ENCODE peak calls at places on chromosomes 1 and 21, in ten cellular contexts. E is heart left ventricle; C is sigmoid colon; G is CD8-positive, alpha-beta T cell; Q is PC-3; K is brain microvascular endothelial cell; F is CD4-positive, CD25-positive, alpha-beta regulatory T cell; I is SJSA1; J is fibroblast of lung; B is lower lobe of right lung. H is an unnamed sample. For H3K36me3 and H3K27me3, the result is how much of the 10 kb centered on the place peaks cover.

GRCh38 chr1:173255214-173255813 is 48.2 kb upstream of the TNFSF4 start:
- DNase-seq in E (no peak), C (no peak), G (no peak), Q (peak), K (peak), F (no peak), I (peak), J (peak), B (no peak), H (peak)

GRCh38 chr1:232577809-232578208 is 52.1 kb downstream of the SIPA1L2 start:
- DNase-seq in E (no peak), C (no peak), G (no peak), Q (no peak), K (no peak), F (no peak), I (no peak), J (no peak), B (no peak), H (no peak)

GRCh38 chr1:19208710-19209438 is 1.2 kb downstream of the UBR4 start:
- DNase-seq in E (no peak), C (no peak), G (no peak), Q (peak), K (no peak), F (peak), I (peak), J (peak), B (no peak), H (no peak)

GRCh38 chr1:167502192-167502551 is 16.2 kb downstream of the CD247 start:
- DNase-seq in E (no peak), C (no peak), G (no peak), Q (no peak), K (no peak), F (no peak), I (no peak), J (no peak), B (no peak), H (no peak)

GRCh38 chr1:223031690-223032601 is 111.1 kb downstream of the TLR5 start:
- DNase-seq in E (peak), C (peak), G (no peak), Q (peak), K (no peak), F (no peak), I (no peak), J (peak), B (no peak), H (peak)

GRCh38 chr1:165755393-165756010 is 13.2 kb downstream of the TMCO1 start:
- DNase-seq in E (no peak), C (no peak), G (no peak), Q (no peak), K (no peak), F (no peak), I (no peak), J (no peak), B (no peak), H (no peak)

GRCh38 chr1:110667766-110668165 is 7.0 kb downstream of the KCNA3 start:
- DNase-seq in E (no peak), C (no peak), G (no peak), Q (no peak), K (no peak), F (no peak), I (no peak), J (no peak), B (no peak), H (no peak)

GRCh38 chr21:37220433-37220980 is 46.6 kb downstream of the VPS26C start:
- DNase-seq in E (no peak), C (peak), G (peak), Q (no peak), K (peak), F (peak), I (no peak), J (peak), B (no peak), H (no peak)

GRCh38 chr1:74399249-74399648 is 113.2 kb downstream of the LRRC53 start:
- DNase-seq in E (no peak), C (no peak), G (no peak), Q (no peak), K (no peak), F (no peak), I (no peak), J (no peak), B (no peak), H (no peak)

GRCh38 chr1:6130596-6130995 is 49.5 kb downstream of the CHD5 start:
- DNase-seq in E (no peak), C (peak), G (no peak), Q (no peak), K (no peak), F (no peak), I (no peak), J (no peak), B (peak), H (no peak)

GRCh38 chr1:162674018-162674608 is 41.8 kb downstream of the DDR2 start:
- DNase-seq in E (no peak), C (no peak), G (no peak), Q (peak), K (no peak), F (no peak), I (peak), J (peak), B (no peak), H (no peak)

GRCh38 chr1:117077267-117077666 is 17.1 kb downstream of the TTF2 start:
- DNase-seq in E (no peak), C (no peak), G (peak), Q (peak), K (peak), F (no peak), I (peak), J (peak), B (no peak), H (peak)

GRCh38 chr1:233261206-233261605 is 34.3 kb downstream of the PCNX2 start:
- DNase-seq in E (no peak), C (no peak), G (no peak), Q (peak), K (no peak), F (no peak), I (no peak), J (no peak), B (no peak), H (no peak)

GRCh38 chr1:180424848-180425457 is 77.4 kb downstream of the ACBD6 start:
- DNase-seq in E (no peak), C (no peak), G (no peak), Q (no peak), K (no peak), F (no peak), I (no peak), J (no peak), B (no peak), H (no peak)

GRCh38 chr1:205147191-205147590 is 25.4 kb upstream of the RBBP5 start:
- DNase-seq in E (no peak), C (no peak), G (no peak), Q (peak), K (peak), F (no peak), I (peak), J (peak), B (no peak), H (peak)

GRCh38 chr1:174116042-174116441 is 43.3 kb upstream of the RABGAP1L start:
- DNase-seq in E (no peak), C (no peak), G (no peak), Q (peak), K (no peak), F (no peak), I (no peak), J (peak), B (no peak), H (no peak)

GRCh38 chr1:201267481-201268229 is 15.7 kb upstream of the PKP1 start:
- DNase-seq in E (peak), C (peak), G (no peak), Q (peak), K (peak), F (no peak), I (peak), J (peak), B (no peak), H (no peak)

GRCh38 chr21:31293986-31294385 is 50.1 kb downstream of the TIAM1 start:
- DNase-seq in E (no peak), C (no peak), G (no peak), Q (peak), K (peak), F (no peak), I (peak), J (peak), B (no peak), H (peak)

GRCh38 chr1:156104065-156104810 is 10.3 kb upstream of the LMNA start:
- DNase-seq in E (peak), C (peak), G (peak), Q (peak), K (peak), F (peak), I (peak), J (peak), B (peak), H (peak)

GRCh38 chr1:206903687-206904086 is 6.4 kb downstream of the IL24 start:
- DNase-seq in E (no peak), C (no peak), G (no peak), Q (no peak), K (no peak), F (no peak), I (no peak), J (no peak), B (no peak), H (no peak)

GRCh38 chr1:15279576-15280230 is 32.7 kb downstream of the FHAD1 start:
- DNase-seq in E (no peak), C (no peak), G (no peak), Q (no peak), K (no peak), F (no peak), I (no peak), J (peak), B (no peak), H (no peak)

GRCh38 chr1:151613275-151613867 is 1.5 kb downstream of the SNX27 start:
- DNase-seq in E (no peak), C (peak), G (no peak), Q (no peak), K (no peak), F (no peak), I (no peak), J (no peak), B (no peak), H (no peak)

GRCh38 chr1:213989071-213989739 is 1.4 kb downstream of the PROX1 start:
- DNase-seq in E (peak), C (no peak), G (no peak), Q (no peak), K (no peak), F (no peak), I (no peak), J (no peak), B (no peak), H (no peak)

GRCh38 chr1:119739150-119739549 is 27.4 kb downstream of the PHGDH start:
- DNase-seq in E (no peak), C (no peak), G (no peak), Q (no peak), K (no peak), F (no peak), I (no peak), J (no peak), B (no peak), H (no peak)

GRCh38 chr1:184153731-184154130 is 102.2 kb downstream of the TSEN15 start:
- DNase-seq in E (no peak), C (no peak), G (no peak), Q (no peak), K (no peak), F (no peak), I (no peak), J (no peak), B (no peak), H (no peak)

GRCh38 chr1:51344602-51345299 is 14.4 kb upstream of the TTC39A start:
- DNase-seq in E (no peak), C (no peak), G (no peak), Q (peak), K (no peak), F (no peak), I (no peak), J (no peak), B (peak), H (no peak)

GRCh38 chr1:201714542-201715276 is 114.2 kb upstream of the IPO9 start:
- DNase-seq in E (peak), C (peak), G (no peak), Q (peak), K (peak), F (no peak), I (peak), J (peak), B (peak), H (peak)

GRCh38 chr1:234571692-234572091 is 38.3 kb downstream of the IRF2BP2 start:
- DNase-seq in E (no peak), C (no peak), G (no peak), Q (no peak), K (no peak), F (no peak), I (no peak), J (no peak), B (no peak), H (no peak)

GRCh38 chr1:223707270-223708000 is 4.9 kb upstream of the CAPN2 start:
- DNase-seq in E (peak), C (peak), G (no peak), Q (peak), K (peak), F (no peak), I (peak), J (peak), B (peak), H (peak)

GRCh38 chr1:113255038-113255727 is 135.1 kb upstream of the MAGI3 start:
- DNase-seq in E (no peak), C (no peak), G (no peak), Q (peak), K (no peak), F (no peak), I (no peak), J (no peak), B (no peak), H (no peak)

GRCh38 chr1:216005916-216006315 is 417.3 kb downstream of the USH2A start:
- DNase-seq in E (no peak), C (no peak), G (no peak), Q (peak), K (no peak), F (no peak), I (no peak), J (peak), B (no peak), H (peak)

GRCh38 chr1:62989497-62989896 is 205.6 kb downstream of the ATG4C start:
- DNase-seq in E (no peak), C (no peak), G (no peak), Q (peak), K (no peak), F (no peak), I (no peak), J (no peak), B (no peak), H (no peak)

DNA sequence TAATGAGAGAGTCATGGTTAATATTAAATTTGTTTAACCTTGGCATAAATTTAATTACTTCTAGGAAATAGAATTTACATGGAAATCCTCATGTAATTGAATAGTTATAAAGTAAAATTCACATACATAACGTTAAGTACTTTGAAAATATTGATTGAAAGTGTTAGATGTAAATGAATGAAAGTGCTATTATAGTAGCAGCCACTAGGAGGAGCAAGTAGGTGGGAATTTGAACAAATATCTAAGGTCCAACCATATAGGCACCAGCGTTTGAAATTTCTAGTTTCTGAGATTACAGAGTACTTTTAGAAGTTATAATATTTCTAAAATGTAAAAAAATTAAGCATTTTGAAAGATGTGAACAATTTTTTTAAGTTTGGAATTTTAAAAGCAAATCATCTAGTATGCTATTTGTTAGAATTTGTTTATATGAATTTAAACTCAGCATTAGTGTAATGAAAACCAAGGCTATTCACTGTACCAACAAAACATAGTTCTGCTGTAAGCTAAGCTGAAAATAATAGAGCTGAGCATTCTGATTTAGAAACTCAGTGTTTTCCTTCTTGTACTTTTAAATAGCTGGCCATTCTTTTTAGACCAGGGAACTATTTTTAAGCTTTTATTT is 3.3 kb downstream of the B3GALT2 start:
- DNase-seq in E (no peak), C (no peak), G (no peak), Q (peak), K (peak), F (peak), I (peak), J (peak), B (no peak), H (no peak)
- H3K4me3 ChIP-seq in E (peak), C (peak), G (no peak), Q (no peak), K (no peak), F (peak), I (no peak), J (no peak), B (peak), H (no peak)

GRCh38 chr1:54212872-54213271 is 12.9 kb downstream of the MRPL37 start:
- DNase-seq in E (no peak), C (no peak), G (no peak), Q (no peak), K (no peak), F (no peak), I (no peak), J (no peak), B (no peak), H (no peak)

GRCh38 chr1:54204199-54204598 is 4.2 kb downstream of the MRPL37 start:
- DNase-seq in E (no peak), C (no peak), G (no peak), Q (no peak), K (no peak), F (no peak), I (no peak), J (no peak), B (no peak), H (no peak)

GRCh38 chr1:54207287-54207686 is 7.3 kb downstream of the MRPL37 start:
- DNase-seq in E (no peak), C (no peak), G (no peak), Q (no peak), K (no peak), F (no peak), I (no peak), J (no peak), B (no peak), H (no peak)
- H3K36me3 ChIP-seq in E (half or more), C (half or more), G (under half), Q (under half), K (half or more), F (half or more), I (half or more), J (under half), B (half or more), H (half or more)

GRCh38 chr1:248714248-248714647 is 11.7 kb upstream of the OR14I1 start:
- DNase-seq in E (no peak), C (no peak), G (no peak), Q (no peak), K (no peak), F (no peak), I (no peak), J (peak), B (no peak), H (no peak)
- H3K27me3 ChIP-seq in E (under half), C (under half), G (under half), Q (under half), K (under half), F (under half), I (under half), J (under half), B (under half), H (under half)

GRCh38 chr1:59007429-59007819 is 223.6 kb upstream of the JUN start:
- DNase-seq in E (no peak), C (no peak), G (no peak), Q (no peak), K (no peak), F (no peak), I (no peak), J (no peak), B (no peak), H (no peak)
- H3K4me3 ChIP-seq in E (no peak), C (no peak), G (no peak), Q (no peak), K (no peak), F (no peak), I (no peak), J (no peak), B (no peak), H (no peak)

DNA sequence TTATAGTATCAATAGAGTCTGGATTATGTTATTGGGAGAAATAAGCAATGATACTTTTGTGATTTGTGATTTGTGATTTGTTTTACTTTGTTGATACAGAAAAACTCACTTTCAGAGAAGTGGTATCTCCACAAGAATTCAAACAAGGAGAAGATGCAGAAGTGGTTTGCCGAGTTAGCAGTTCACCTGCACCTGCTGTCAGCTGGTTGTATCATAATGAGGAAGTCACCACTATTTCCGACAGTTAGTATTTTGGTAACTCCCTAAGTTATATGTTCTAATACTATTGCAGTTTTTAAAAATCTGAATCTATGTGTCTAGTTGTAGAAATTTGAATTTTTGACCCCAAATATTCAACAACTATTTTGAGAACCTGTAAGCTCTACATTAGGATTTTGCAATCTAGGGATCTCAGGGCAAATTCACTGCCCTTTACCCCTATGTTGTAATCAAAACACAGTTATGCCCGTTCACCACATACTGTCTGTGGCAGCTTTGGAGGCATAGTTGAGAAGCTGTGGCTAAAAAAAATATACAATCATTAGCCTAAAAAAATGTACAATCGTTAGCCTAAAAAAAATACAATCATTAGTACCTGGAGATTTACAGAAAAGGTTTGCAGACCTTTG is 288.1 kb downstream of the NCAM2 start:
- DNase-seq in E (no peak), C (no peak), G (no peak), Q (no peak), K (no peak), F (no peak), I (no peak), J (no peak), B (no peak), H (no peak)
- H3K36me3 ChIP-seq in E (under half), C (under half), G (under half), Q (under half), K (under half), F (under half), I (under half), J (under half), B (under half), H (under half)

GRCh38 chr1:90826024-90826423 is 108.9 kb upstream of the BARHL2 start:
- DNase-seq in E (no peak), C (no peak), G (no peak), Q (no peak), K (no peak), F (no peak), I (no peak), J (no peak), B (no peak), H (no peak)
- H3K27me3 ChIP-seq in E (under half), C (under half), G (under half), Q (under half), K (under half), F (under half), I (under half), J (under half), B (under half), H (under half)

GRCh38 chr1:44616284-44616990 is 57.8 kb downstream of the TMEM53 start:
- DNase-seq in E (no peak), C (no peak), G (no peak), Q (no peak), K (no peak), F (no peak), I (no peak), J (no peak), B (no peak), H (no peak)
- H3K4me3 ChIP-seq in E (peak), C (peak), G (no peak), Q (no peak), K (peak), F (no peak), I (no peak), J (no peak), B (no peak), H (no peak)